ENCODE peak calls at places on chromosome 3, in nine cellular contexts. Y is fibroblast of lung; W is stimulated activated CD4-positive, alpha-beta T cell treated with anti-CD3 and anti-CD28 coated beads, Interleukin-15, amount 100 ng/mL, for 1 hour; D is M059J; U is NCI-H2107; R is lung microvascular endothelial cell; X is NCI-H460; C is AG08396; B is HFFc6. F is an unnamed sample.

GRCh38 chr3:93988283-93988682 is 8.3 kb downstream of the ARL13B start:
- DNase-seq in Y (peak; percentile 11), W (no peak), D (peak; percentile 57), U (no peak), R (peak; percentile 29), X (no peak), C (no peak), B (no peak), F (peak; percentile 24)

GRCh38 chr3:40768536-40768935 is 243.8 kb downstream of the ZNF621 start:
- DNase-seq in Y (no peak), W (no peak), D (peak; percentile 9), U (no peak), R (peak; percentile 2), X (no peak), C (no peak), B (no peak), F (no peak)

GRCh38 chr3:13294442-13295351 is 125.4 kb downstream of the NUP210 start:
- DNase-seq in Y (no peak), W (no peak), D (no peak), U (no peak), R (no peak), X (no peak), C (no peak), B (no peak), F (no peak)

GRCh38 chr3:10432931-10433330 is 72.5 kb downstream of the ATP2B2 start:
- DNase-seq in Y (peak; percentile 28), W (no peak), D (no peak), U (no peak), R (no peak), X (no peak), C (no peak), B (no peak), F (no peak)

GRCh38 chr3:30012941-30013543 is 593.4 kb upstream of the TGFBR2 start:
- DNase-seq in Y (peak; percentile 78), W (no peak), D (peak; percentile 64), U (no peak), R (peak; percentile 81), X (peak; percentile 45), C (peak; percentile 29), B (peak; percentile 63), F (peak; percentile 90)

GRCh38 chr3:147407495-147408179 is 1.3 kb upstream of the ZIC4 start:
- DNase-seq in Y (no peak), W (no peak), D (peak; percentile 34), U (no peak), R (no peak), X (no peak), C (no peak), B (no peak), F (no peak)

GRCh38 chr3:183503738-183504137 is 51.8 kb downstream of the KLHL6 start:
- DNase-seq in Y (no peak), W (no peak), D (no peak), U (no peak), R (peak; percentile 17), X (no peak), C (no peak), B (no peak), F (peak; percentile 25)

GRCh38 chr3:15497984-15498383 is 23.5 kb downstream of the COLQ start:
- DNase-seq in Y (no peak), W (no peak), D (no peak), U (peak; percentile 15), R (no peak), X (no peak), C (no peak), B (no peak), F (no peak)

GRCh38 chr3:139122221-139122581 is 77.5 kb upstream of the PRR23C start:
- DNase-seq in Y (peak; percentile 79), W (no peak), D (peak; percentile 45), U (no peak), R (no peak), X (no peak), C (peak; percentile 62), B (peak; percentile 65), F (no peak)

GRCh38 chr3:53780171-53780570 is 66.0 kb downstream of the CHDH start:
- DNase-seq in Y (no peak), W (no peak), D (no peak), U (no peak), R (no peak), X (no peak), C (no peak), B (no peak), F (no peak)

GRCh38 chr3:78645628-78646310 is 1122.0 kb downstream of the ROBO1 start:
- DNase-seq in Y (peak; percentile 87), W (no peak), D (peak; percentile 59), U (peak; percentile 65), R (peak; percentile 60), X (peak; percentile 36), C (peak; percentile 41), B (peak; percentile 77), F (peak; percentile 83)

GRCh38 chr3:36444909-36445308 is 64.6 kb downstream of the STAC start:
- DNase-seq in Y (no peak), W (no peak), D (peak; percentile 57), U (no peak), R (no peak), X (no peak), C (no peak), B (no peak), F (peak; percentile 4)

GRCh38 chr3:46447535-46447934 is 17.2 kb downstream of the LTF start:
- DNase-seq in Y (no peak), W (no peak), D (no peak), U (no peak), R (no peak), X (no peak), C (no peak), B (no peak), F (no peak)

GRCh38 chr3:133828576-133829309 is 23.1 kb downstream of the SRPRB start:
- DNase-seq in Y (no peak), W (no peak), D (no peak), U (no peak), R (no peak), X (no peak), C (no peak), B (no peak), F (no peak)

GRCh38 chr3:43699864-43700263 is 9.1 kb downstream of the ABHD5 start:
- DNase-seq in Y (no peak), W (no peak), D (peak; percentile 32), U (no peak), R (peak; percentile 56), X (no peak), C (no peak), B (peak; percentile 42), F (peak; percentile 65)

GRCh38 chr3:16665282-16665741 is 60.1 kb upstream of the DAZL start:
- DNase-seq in Y (no peak), W (no peak), D (peak; percentile 73), U (no peak), R (no peak), X (peak; percentile 59), C (no peak), B (peak; percentile 42), F (peak; percentile 47)

GRCh38 chr3:177035678-177036077 is 161.6 kb downstream of the TBL1XR1 start:
- DNase-seq in Y (no peak), W (no peak), D (no peak), U (no peak), R (no peak), X (no peak), C (no peak), B (no peak), F (no peak)

GRCh38 chr3:158168996-158169573 is 59.2 kb downstream of the RSRC1 start:
- DNase-seq in Y (no peak), W (no peak), D (peak; percentile 8), U (no peak), R (no peak), X (no peak), C (no peak), B (no peak), F (no peak)

GRCh38 chr3:138367912-138368311 is 19.5 kb downstream of the MRAS start:
- DNase-seq in Y (no peak), W (no peak), D (no peak), U (no peak), R (no peak), X (no peak), C (peak; percentile 50), B (no peak), F (no peak)

GRCh38 chr3:195258449-195259145 is 12.4 kb downstream of the XXYLT1 start:
- DNase-seq in Y (peak; percentile 27), W (no peak), D (no peak), U (no peak), R (no peak), X (no peak), C (no peak), B (no peak), F (peak; percentile 37)

GRCh38 chr3:148943531-148944200 is 47.7 kb upstream of the GYG1 start:
- DNase-seq in Y (peak; percentile 91), W (no peak), D (peak; percentile 93), U (peak; percentile 48), R (peak; percentile 92), X (peak; percentile 81), C (peak; percentile 78), B (peak; percentile 90), F (peak; percentile 87)

GRCh38 chr3:58784425-58784824 is 117.9 kb upstream of the FAM3D start:
- DNase-seq in Y (no peak), W (no peak), D (no peak), U (no peak), R (no peak), X (no peak), C (no peak), B (no peak), F (no peak)

GRCh38 chr3:71360694-71361093 is 222.8 kb downstream of the FOXP1 start:
- DNase-seq in Y (no peak), W (no peak), D (no peak), U (no peak), R (no peak), X (no peak), C (no peak), B (no peak), F (no peak)

GRCh38 chr3:181757694-181758306 is 46.1 kb downstream of the SOX2 start:
- DNase-seq in Y (no peak), W (no peak), D (no peak), U (no peak), R (no peak), X (no peak), C (no peak), B (no peak), F (no peak)

GRCh38 chr3:158127250-158128219 is 17.6 kb downstream of the RSRC1 start:
- DNase-seq in Y (peak; percentile 19), W (no peak), D (peak; percentile 77), U (no peak), R (peak; percentile 14), X (no peak), C (no peak), B (peak; percentile 13), F (no peak)

GRCh38 chr3:67819447-67819846 is 165.0 kb upstream of the SUCLG2 start:
- DNase-seq in Y (no peak), W (no peak), D (no peak), U (no peak), R (no peak), X (no peak), C (no peak), B (no peak), F (no peak)

GRCh38 chr3:187802928-187803259 is 57.6 kb upstream of the BCL6 start:
- DNase-seq in Y (no peak), W (peak; percentile 27), D (no peak), U (no peak), R (no peak), X (no peak), C (no peak), B (no peak), F (no peak)

GRCh38 chr3:71378509-71378908 is 205.0 kb downstream of the FOXP1 start:
- DNase-seq in Y (no peak), W (no peak), D (no peak), U (no peak), R (no peak), X (no peak), C (no peak), B (no peak), F (no peak)

GRCh38 chr3:4228295-4228694 is 74.9 kb upstream of the SETMAR start:
- DNase-seq in Y (no peak), W (no peak), D (no peak), U (peak; percentile 1), R (no peak), X (no peak), C (no peak), B (no peak), F (no peak)

GRCh38 chr3:183354874-183355273 is 73.5 kb downstream of the MCF2L2 start:
- DNase-seq in Y (no peak), W (no peak), D (no peak), U (no peak), R (no peak), X (no peak), C (no peak), B (no peak), F (no peak)

GRCh38 chr3:139309880-139310279 is 33.9 kb upstream of the MRPS22 start:
- DNase-seq in Y (peak; percentile 31), W (no peak), D (peak; percentile 98), U (no peak), R (peak; percentile 64), X (no peak), C (no peak), B (peak; percentile 74), F (peak; percentile 16)